ENCODE peak calls at places on chromosomes 5 and 9, in eight cellular contexts. One of them, this sample, is unnamed.
A peak's percentile ranks its signal among the peaks of the same experiment; 100 is the strongest.

GRCh38 chr5:143585970-143586369 is 182.5 kb upstream of the NR3C1 start:
- DNase-seq in adipocyte: peak; percentile 14
- DNase-seq in MM.1S: no peak
- DNase-seq in keratinocyte: no peak
- DNase-seq in IMR-90: no peak
- DNase-seq in neuronal stem cell: no peak
- DNase-seq in kidney: no peak
- DNase-seq in HepG2: no peak
- DNase-seq in this sample: no peak

GRCh38 chr9:112029921-112030444 is 133.4 kb downstream of the UGCG start:
- DNase-seq in adipocyte: peak; percentile 69
- DNase-seq in MM.1S: no peak
- DNase-seq in keratinocyte: peak; percentile 72
- DNase-seq in IMR-90: peak; percentile 84
- DNase-seq in neuronal stem cell: no peak
- DNase-seq in kidney: no peak
- DNase-seq in HepG2: peak; percentile 43
- DNase-seq in this sample: peak; percentile 50

GRCh38 chr5:123358751-123359150 is 64.5 kb downstream of the CEP120 start:
- DNase-seq in adipocyte: no peak
- DNase-seq in MM.1S: no peak
- DNase-seq in keratinocyte: no peak
- DNase-seq in IMR-90: peak; percentile 81
- DNase-seq in neuronal stem cell: no peak
- DNase-seq in kidney: no peak
- DNase-seq in HepG2: no peak
- DNase-seq in this sample: no peak

GRCh38 chr9:72362680-72363139 is 2.3 kb downstream of the ZFAND5 start:
- DNase-seq in adipocyte: peak; percentile 91
- DNase-seq in MM.1S: peak; percentile 85
- DNase-seq in keratinocyte: no peak
- DNase-seq in IMR-90: peak; percentile 76
- DNase-seq in neuronal stem cell: no peak
- DNase-seq in kidney: peak; percentile 80
- DNase-seq in HepG2: peak; percentile 75
- DNase-seq in this sample: peak; percentile 57

GRCh38 chr5:150993422-150993821 is 27.0 kb upstream of the GPX3 start:
- DNase-seq in adipocyte: no peak
- DNase-seq in MM.1S: no peak
- DNase-seq in keratinocyte: no peak
- DNase-seq in IMR-90: no peak
- DNase-seq in neuronal stem cell: no peak
- DNase-seq in kidney: no peak
- DNase-seq in HepG2: no peak
- DNase-seq in this sample: no peak

GRCh38 chr5:129460121-129460950 is at the start of gene ADAMTS19:
- DNase-seq in adipocyte: peak; percentile 82
- DNase-seq in MM.1S: peak; percentile 60
- DNase-seq in keratinocyte: no peak
- DNase-seq in IMR-90: peak; percentile 21
- DNase-seq in neuronal stem cell: peak; percentile 17
- DNase-seq in kidney: peak; percentile 59
- DNase-seq in HepG2: no peak
- DNase-seq in this sample: peak; percentile 85

GRCh38 chr9:38233343-38233742 is 159.2 kb upstream of the ALDH1B1 start:
- DNase-seq in adipocyte: no peak
- DNase-seq in MM.1S: no peak
- DNase-seq in keratinocyte: no peak
- DNase-seq in IMR-90: no peak
- DNase-seq in neuronal stem cell: no peak
- DNase-seq in kidney: no peak
- DNase-seq in HepG2: no peak
- DNase-seq in this sample: no peak

GRCh38 chr9:3751125-3751758 is 225.4 kb upstream of the RFX3 start:
- DNase-seq in adipocyte: peak; percentile 69
- DNase-seq in MM.1S: peak; percentile 54
- DNase-seq in keratinocyte: no peak
- DNase-seq in IMR-90: peak; percentile 10
- DNase-seq in neuronal stem cell: no peak
- DNase-seq in kidney: no peak
- DNase-seq in HepG2: peak; percentile 3
- DNase-seq in this sample: no peak

GRCh38 chr5:32852535-32852934 is 141.4 kb downstream of the NPR3 start:
- DNase-seq in adipocyte: peak; percentile 86
- DNase-seq in MM.1S: no peak
- DNase-seq in keratinocyte: no peak
- DNase-seq in IMR-90: peak; percentile 89
- DNase-seq in neuronal stem cell: peak; percentile 42
- DNase-seq in kidney: no peak
- DNase-seq in HepG2: peak; percentile 22
- DNase-seq in this sample: peak; percentile 80

GRCh38 chr5:95846554-95847260 is 24.2 kb upstream of the GLRX start:
- DNase-seq in adipocyte: peak; percentile 89
- DNase-seq in MM.1S: peak; percentile 70
- DNase-seq in keratinocyte: peak; percentile 60
- DNase-seq in IMR-90: peak; percentile 79
- DNase-seq in neuronal stem cell: peak; percentile 60
- DNase-seq in kidney: no peak
- DNase-seq in HepG2: peak; percentile 63
- DNase-seq in this sample: peak; percentile 87

GRCh38 chr5:112146323-112146848 is 272.7 kb downstream of the EPB41L4A start:
- DNase-seq in adipocyte: peak; percentile 93
- DNase-seq in MM.1S: no peak
- DNase-seq in keratinocyte: no peak
- DNase-seq in IMR-90: peak; percentile 93
- DNase-seq in neuronal stem cell: no peak
- DNase-seq in kidney: no peak
- DNase-seq in HepG2: no peak
- DNase-seq in this sample: no peak

GRCh38 chr9:91419222-91420191 is 4.1 kb downstream of the NFIL3 start:
- DNase-seq in adipocyte: peak; percentile 98
- DNase-seq in MM.1S: peak; percentile 49
- DNase-seq in keratinocyte: no peak
- DNase-seq in IMR-90: peak; percentile 97
- DNase-seq in neuronal stem cell: no peak
- DNase-seq in kidney: no peak
- DNase-seq in HepG2: peak; percentile 92
- DNase-seq in this sample: no peak

GRCh38 chr5:98880151-98880550 is 48.7 kb downstream of the CHD1 start:
- DNase-seq in adipocyte: no peak
- DNase-seq in MM.1S: no peak
- DNase-seq in keratinocyte: no peak
- DNase-seq in IMR-90: no peak
- DNase-seq in neuronal stem cell: no peak
- DNase-seq in kidney: no peak
- DNase-seq in HepG2: no peak
- DNase-seq in this sample: no peak

GRCh38 chr5:132099905-132100304 is 26.3 kb downstream of the CSF2 start:
- DNase-seq in adipocyte: no peak
- DNase-seq in MM.1S: no peak
- DNase-seq in keratinocyte: no peak
- DNase-seq in IMR-90: no peak
- DNase-seq in neuronal stem cell: no peak
- DNase-seq in kidney: no peak
- DNase-seq in HepG2: no peak
- DNase-seq in this sample: peak; percentile 3

GRCh38 chr5:133842846-133843725 is 125.3 kb downstream of the C5orf15 start:
- DNase-seq in adipocyte: no peak
- DNase-seq in MM.1S: no peak
- DNase-seq in keratinocyte: no peak
- DNase-seq in IMR-90: no peak
- DNase-seq in neuronal stem cell: no peak
- DNase-seq in kidney: peak; percentile 37
- DNase-seq in HepG2: no peak
- DNase-seq in this sample: no peak

GRCh38 chr9:108609227-108609894 is 246.4 kb downstream of the ACTL7B start:
- DNase-seq in adipocyte: peak; percentile 24
- DNase-seq in MM.1S: no peak
- DNase-seq in keratinocyte: no peak
- DNase-seq in IMR-90: no peak
- DNase-seq in neuronal stem cell: no peak
- DNase-seq in kidney: no peak
- DNase-seq in HepG2: no peak
- DNase-seq in this sample: no peak

GRCh38 chr5:82255844-82256243 is 22.3 kb downstream of the RPS23 start:
- DNase-seq in adipocyte: no peak
- DNase-seq in MM.1S: peak; percentile 49
- DNase-seq in keratinocyte: no peak
- DNase-seq in IMR-90: no peak
- DNase-seq in neuronal stem cell: no peak
- DNase-seq in kidney: no peak
- DNase-seq in HepG2: no peak
- DNase-seq in this sample: no peak

DNA sequence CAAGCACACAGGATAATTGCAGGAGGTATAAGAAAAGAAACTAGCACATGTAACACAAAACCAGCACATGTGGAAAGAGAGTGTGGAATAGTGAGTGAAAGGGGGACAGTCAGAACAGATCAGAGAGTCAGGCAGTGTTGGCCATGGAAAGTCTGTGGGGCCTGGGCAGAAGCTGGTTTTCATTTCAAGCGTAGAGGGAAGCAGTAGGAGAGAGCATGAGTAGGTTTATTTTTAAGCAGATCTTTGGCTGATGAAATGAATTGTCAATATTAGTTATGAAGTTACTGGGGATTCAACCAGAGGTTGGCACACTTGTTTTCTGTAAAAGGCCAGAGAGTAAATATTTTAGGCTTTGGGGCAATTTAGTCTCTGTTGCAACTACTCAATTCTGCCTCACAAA is 283.1 kb downstream of the SMARCA2 start:
- DNase-seq in adipocyte: no peak
- DNase-seq in MM.1S: no peak
- DNase-seq in keratinocyte: no peak
- DNase-seq in IMR-90: no peak
- DNase-seq in neuronal stem cell: no peak
- DNase-seq in kidney: no peak
- DNase-seq in HepG2: no peak
- DNase-seq in this sample: no peak
- H3K9me3 ChIP-seq in adipocyte: peaks cover 6% of the 10 kb centered on the region
- H3K9me3 ChIP-seq in MM.1S: no peaks in the 10 kb centered on the region
- H3K9me3 ChIP-seq in keratinocyte: no peaks in the 10 kb centered on the region
- H3K9me3 ChIP-seq in IMR-90: no peaks in the 10 kb centered on the region
- H3K9me3 ChIP-seq in neuronal stem cell: no peaks in the 10 kb centered on the region
- H3K9me3 ChIP-seq in kidney: no peaks in the 10 kb centered on the region
- H3K9me3 ChIP-seq in HepG2: no peaks in the 10 kb centered on the region
- H3K9me3 ChIP-seq in this sample: peaks cover 35% of the 10 kb centered on the region

DNA sequence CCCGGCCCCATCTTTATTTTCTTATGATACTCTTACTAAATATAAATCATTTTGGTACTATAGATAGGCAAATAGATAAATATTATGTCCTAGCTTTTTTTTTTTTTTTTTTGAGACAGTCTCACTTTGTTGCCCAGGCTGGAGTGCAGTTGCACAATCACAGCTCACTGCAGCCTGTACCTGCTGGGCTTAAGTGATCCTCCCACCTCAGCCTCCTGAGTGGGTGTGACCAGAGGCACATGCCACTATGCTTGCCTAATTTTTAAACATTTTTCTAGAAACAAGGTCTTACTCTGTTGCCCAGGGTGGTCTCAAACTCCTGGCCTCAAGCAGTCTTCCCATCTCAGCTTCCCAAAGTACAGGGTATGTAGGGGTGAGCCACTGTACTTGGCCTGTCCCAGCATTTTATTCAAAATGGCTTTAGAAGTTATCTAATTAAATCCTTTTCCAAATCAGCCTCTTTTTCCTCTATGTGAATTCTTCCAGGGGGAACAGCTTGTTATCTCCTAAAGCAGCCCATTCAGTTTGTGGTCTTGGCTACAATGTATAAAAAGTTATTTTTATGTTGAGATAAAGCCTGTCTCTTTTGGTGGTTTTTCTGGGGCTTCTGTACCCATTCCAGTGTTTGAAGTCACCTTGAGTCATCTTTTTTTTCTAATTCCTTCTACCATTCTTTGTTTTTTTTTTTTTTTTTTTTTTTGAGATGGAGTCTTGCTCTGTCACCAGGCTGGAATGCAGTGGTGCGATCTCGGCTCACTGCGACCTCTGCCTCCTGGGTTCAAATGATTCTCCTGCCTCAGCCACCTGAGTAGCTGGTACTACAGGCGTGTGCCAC is 12.1 kb downstream of the MELK start:
- DNase-seq in adipocyte: no peak
- DNase-seq in MM.1S: no peak
- DNase-seq in keratinocyte: peak; percentile 69
- DNase-seq in IMR-90: peak; percentile 86
- DNase-seq in neuronal stem cell: no peak
- DNase-seq in kidney: no peak
- DNase-seq in HepG2: no peak
- DNase-seq in this sample: no peak
- H3K9ac ChIP-seq in adipocyte: no peak overlapping the region
- H3K9ac ChIP-seq in MM.1S: no peak overlapping the region
- H3K9ac ChIP-seq in keratinocyte: peak overlapping the region; percentile 72
- H3K9ac ChIP-seq in IMR-90: no peak overlapping the region
- H3K9ac ChIP-seq in neuronal stem cell: no peak overlapping the region
- H3K9ac ChIP-seq in kidney: no peak overlapping the region
- H3K9ac ChIP-seq in HepG2: no peak overlapping the region
- H3K9ac ChIP-seq in this sample: no peak overlapping the region

GRCh38 chr9:89054865-89055495 is 63.7 kb downstream of the S1PR3 start:
- DNase-seq in adipocyte: no peak
- DNase-seq in MM.1S: no peak
- DNase-seq in keratinocyte: no peak
- DNase-seq in IMR-90: no peak
- DNase-seq in neuronal stem cell: no peak
- DNase-seq in kidney: no peak
- DNase-seq in HepG2: no peak
- DNase-seq in this sample: no peak
- H3K9me3 ChIP-seq in adipocyte: no peaks in the 10 kb centered on the region
- H3K9me3 ChIP-seq in MM.1S: no peaks in the 10 kb centered on the region
- H3K9me3 ChIP-seq in keratinocyte: peaks cover 8% of the 10 kb centered on the region
- H3K9me3 ChIP-seq in IMR-90: no peaks in the 10 kb centered on the region
- H3K9me3 ChIP-seq in neuronal stem cell: peaks cover 17% of the 10 kb centered on the region
- H3K9me3 ChIP-seq in kidney: no peaks in the 10 kb centered on the region
- H3K9me3 ChIP-seq in HepG2: no peaks in the 10 kb centered on the region
- H3K9me3 ChIP-seq in this sample: no peaks in the 10 kb centered on the region

GRCh38 chr9:137581361-137582285 is 2.9 kb upstream of the DPH7 start:
- DNase-seq in adipocyte: no peak
- DNase-seq in MM.1S: no peak
- DNase-seq in keratinocyte: no peak
- DNase-seq in IMR-90: no peak
- DNase-seq in neuronal stem cell: no peak
- DNase-seq in kidney: peak; percentile 77
- DNase-seq in HepG2: no peak
- DNase-seq in this sample: no peak

GRCh38 chr9:137580958-137581331 is 2.2 kb upstream of the DPH7 start:
- DNase-seq in adipocyte: no peak
- DNase-seq in MM.1S: no peak
- DNase-seq in keratinocyte: no peak
- DNase-seq in IMR-90: no peak
- DNase-seq in neuronal stem cell: no peak
- DNase-seq in kidney: no peak
- DNase-seq in HepG2: no peak
- DNase-seq in this sample: no peak

GRCh38 chr9:137578518-137579258 is at the start of gene DPH7:
- DNase-seq in adipocyte: peak; percentile 98
- DNase-seq in MM.1S: peak; percentile 95
- DNase-seq in keratinocyte: no peak
- DNase-seq in IMR-90: peak; percentile 83
- DNase-seq in neuronal stem cell: peak; percentile 88
- DNase-seq in kidney: peak; percentile 98
- DNase-seq in HepG2: peak; percentile 84
- DNase-seq in this sample: peak; percentile 99

GRCh38 chr9:137580209-137580957 is 1.7 kb upstream of the DPH7 start:
- DNase-seq in adipocyte: no peak
- DNase-seq in MM.1S: no peak
- DNase-seq in keratinocyte: no peak
- DNase-seq in IMR-90: no peak
- DNase-seq in neuronal stem cell: no peak
- DNase-seq in kidney: no peak
- DNase-seq in HepG2: no peak
- DNase-seq in this sample: no peak

GRCh38 chr9:137579259-137579604 is 507 bp upstream of the DPH7 start:
- DNase-seq in adipocyte: no peak
- DNase-seq in MM.1S: no peak
- DNase-seq in keratinocyte: no peak
- DNase-seq in IMR-90: no peak
- DNase-seq in neuronal stem cell: no peak
- DNase-seq in kidney: no peak
- DNase-seq in HepG2: no peak
- DNase-seq in this sample: no peak
- H3K9ac ChIP-seq in adipocyte: peak overlapping the region; percentile 92
- H3K9ac ChIP-seq in MM.1S: no peak overlapping the region
- H3K9ac ChIP-seq in keratinocyte: peak overlapping the region; percentile 67
- H3K9ac ChIP-seq in IMR-90: peak overlapping the region; percentile 43
- H3K9ac ChIP-seq in neuronal stem cell: peak overlapping the region; percentile 34
- H3K9ac ChIP-seq in kidney: peak overlapping the region; percentile 81
- H3K9ac ChIP-seq in HepG2: peak overlapping the region; percentile 92
- H3K9ac ChIP-seq in this sample: peak overlapping the region; percentile 72

This sample was measured in endodermal cell.